ENCODE peak calls at places on chromosome 11, in four cellular contexts. H, A, F and Z are unnamed samples.

GRCh38 chr11:57071829-57072228 is 83.1 kb downstream of the OR5AK2 start:
- DNase-seq in H (no peak), A (no peak), F (peak), Z (peak)

GRCh38 chr11:46846510-46846830 is 390 bp upstream of the CKAP5 start:
- DNase-seq in H (no peak), A (no peak), F (no peak), Z (no peak)

GRCh38 chr11:105489431-105489830 is 120.4 kb upstream of the GRIA4 start:
- DNase-seq in H (no peak), A (peak), F (peak), Z (no peak)

GRCh38 chr11:129888451-129888850 is 6.9 kb downstream of the NFRKB start:
- DNase-seq in H (no peak), A (no peak), F (no peak), Z (no peak)

GRCh38 chr11:128921790-128922189 is 20.9 kb downstream of the TP53AIP1 start:
- DNase-seq in H (no peak), A (no peak), F (no peak), Z (no peak)

GRCh38 chr11:106608677-106609076 is 409.6 kb downstream of the GUCY1A2 start:
- DNase-seq in H (no peak), A (no peak), F (peak), Z (no peak)

GRCh38 chr11:118111019-118111743 is 24.4 kb upstream of the SMIM35 start:
- DNase-seq in H (no peak), A (no peak), F (no peak), Z (no peak)

GRCh38 chr11:6315811-6316425 is 4.4 kb downstream of the CAVIN3 start:
- DNase-seq in H (peak), A (peak), F (peak), Z (peak)

GRCh38 chr11:35649984-35650383 is 12.6 kb upstream of the TRIM44 start:
- DNase-seq in H (no peak), A (no peak), F (peak), Z (peak)

GRCh38 chr11:78927511-78927910 is 352.8 kb upstream of the NARS2 start:
- DNase-seq in H (no peak), A (no peak), F (no peak), Z (no peak)

DNA sequence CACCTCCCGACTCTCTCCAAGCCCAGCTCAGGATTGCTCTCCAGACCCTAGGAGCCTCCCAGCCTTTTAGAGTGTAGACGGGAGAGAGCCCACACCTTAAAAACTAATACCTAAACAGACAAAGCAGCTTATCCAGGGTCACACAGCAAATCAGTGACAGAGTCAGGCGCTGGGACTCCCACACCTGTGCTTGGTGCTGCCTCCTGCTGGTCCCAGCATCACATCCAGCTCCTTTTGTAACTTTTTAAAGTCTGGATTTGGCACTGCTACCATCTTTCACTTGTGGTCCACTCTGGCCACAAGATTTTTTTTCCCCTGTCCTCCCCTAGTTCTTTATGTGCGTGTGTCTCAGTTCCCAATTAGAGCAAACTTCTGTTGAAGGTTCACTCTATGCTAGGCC is 4.7 kb downstream of the ANO1 start:
- DNase-seq in H (no peak), A (no peak), F (no peak), Z (no peak)
- TF ChIP-seq CTCF in H (peak), A (no peak), F (no peak), Z (peak)

DNA sequence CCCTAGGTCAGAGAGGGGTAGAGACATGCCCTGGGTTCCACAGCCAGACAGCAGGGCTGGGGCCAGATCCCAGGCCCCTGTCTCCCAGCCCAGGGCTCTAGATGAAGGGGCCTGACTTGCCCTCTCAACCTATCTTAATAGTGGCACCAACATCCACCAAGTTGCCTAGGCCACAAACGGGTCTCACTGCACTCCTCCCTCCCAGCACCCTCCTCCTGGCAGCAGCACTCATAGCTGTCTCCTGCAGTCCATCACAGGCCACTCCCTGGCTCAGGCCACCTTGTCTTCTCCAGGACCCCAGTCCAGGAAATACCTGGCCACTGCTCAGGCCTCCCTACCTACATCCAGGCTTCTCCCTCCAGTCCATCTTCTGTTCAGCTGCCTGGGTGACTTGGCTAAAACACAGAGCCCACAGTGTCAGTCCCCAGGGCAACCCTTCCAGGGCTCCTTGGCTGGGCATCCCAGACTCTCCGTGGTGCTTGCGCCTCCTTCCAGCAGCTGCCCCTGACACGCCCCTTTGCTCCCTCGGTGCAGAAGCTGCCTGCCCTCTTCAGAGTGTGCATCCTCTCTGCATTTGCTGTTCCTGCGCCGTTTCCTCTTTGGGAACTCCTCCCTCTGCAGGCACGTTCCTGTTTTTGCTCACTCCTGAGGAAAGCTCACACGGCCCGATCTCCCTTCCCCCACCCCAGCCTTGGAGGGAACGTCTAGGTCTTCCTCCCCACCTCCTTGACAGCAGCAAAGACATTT is 40.5 kb downstream of the LRRC32 start:
- DNase-seq in H (no peak), A (no peak), F (peak), Z (peak)
- TF ChIP-seq CTCF in H (no peak), A (no peak), F (no peak), Z (no peak)

GRCh38 chr11:34493468-34493867 is 20.1 kb downstream of the ELF5 start:
- DNase-seq in H (no peak), A (no peak), F (no peak), Z (no peak)

GRCh38 chr11:34493926-34494595 is 19.5 kb downstream of the ELF5 start:
- DNase-seq in H (no peak), A (no peak), F (no peak), Z (no peak)

GRCh38 chr11:34495239-34495723 is 18.3 kb downstream of the ELF5 start:
- DNase-seq in H (no peak), A (no peak), F (no peak), Z (no peak)

GRCh38 chr11:34490304-34490703 is 23.3 kb downstream of the ELF5 start:
- DNase-seq in H (no peak), A (no peak), F (no peak), Z (no peak)

DNA sequence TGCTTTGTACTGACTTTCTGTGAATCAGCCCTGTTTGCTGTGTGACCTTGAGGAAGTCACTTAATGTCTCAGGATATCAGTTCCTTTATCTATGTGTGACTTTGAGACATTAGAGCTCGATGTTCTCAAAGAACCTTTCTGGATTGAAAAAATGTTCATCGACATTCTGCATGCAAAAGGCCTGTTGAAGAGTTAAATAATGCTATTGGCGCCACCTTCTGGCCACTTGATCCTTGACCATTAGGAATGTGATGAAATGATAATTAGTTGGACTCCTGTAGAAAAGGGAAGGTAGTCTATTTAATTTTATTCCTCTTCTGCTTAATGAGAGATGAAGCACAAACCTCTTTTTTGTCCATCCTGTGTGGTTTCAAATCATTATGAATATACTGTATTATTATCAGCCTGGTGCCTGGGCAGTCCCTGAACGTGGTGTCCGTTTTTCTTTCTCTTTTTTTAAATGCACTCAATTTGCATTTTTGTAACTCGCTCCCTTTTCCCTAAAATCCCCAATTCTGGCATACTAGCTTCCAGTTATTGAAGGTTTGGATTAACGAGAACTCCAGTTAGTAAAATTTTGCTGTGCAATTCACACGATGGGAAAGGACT is 20.7 kb downstream of the ELF5 start:
- DNase-seq in H (peak), A (peak), F (peak), Z (peak)
- TF ChIP-seq CTCF in H (peak), A (peak), F (peak), Z (peak)

DNA sequence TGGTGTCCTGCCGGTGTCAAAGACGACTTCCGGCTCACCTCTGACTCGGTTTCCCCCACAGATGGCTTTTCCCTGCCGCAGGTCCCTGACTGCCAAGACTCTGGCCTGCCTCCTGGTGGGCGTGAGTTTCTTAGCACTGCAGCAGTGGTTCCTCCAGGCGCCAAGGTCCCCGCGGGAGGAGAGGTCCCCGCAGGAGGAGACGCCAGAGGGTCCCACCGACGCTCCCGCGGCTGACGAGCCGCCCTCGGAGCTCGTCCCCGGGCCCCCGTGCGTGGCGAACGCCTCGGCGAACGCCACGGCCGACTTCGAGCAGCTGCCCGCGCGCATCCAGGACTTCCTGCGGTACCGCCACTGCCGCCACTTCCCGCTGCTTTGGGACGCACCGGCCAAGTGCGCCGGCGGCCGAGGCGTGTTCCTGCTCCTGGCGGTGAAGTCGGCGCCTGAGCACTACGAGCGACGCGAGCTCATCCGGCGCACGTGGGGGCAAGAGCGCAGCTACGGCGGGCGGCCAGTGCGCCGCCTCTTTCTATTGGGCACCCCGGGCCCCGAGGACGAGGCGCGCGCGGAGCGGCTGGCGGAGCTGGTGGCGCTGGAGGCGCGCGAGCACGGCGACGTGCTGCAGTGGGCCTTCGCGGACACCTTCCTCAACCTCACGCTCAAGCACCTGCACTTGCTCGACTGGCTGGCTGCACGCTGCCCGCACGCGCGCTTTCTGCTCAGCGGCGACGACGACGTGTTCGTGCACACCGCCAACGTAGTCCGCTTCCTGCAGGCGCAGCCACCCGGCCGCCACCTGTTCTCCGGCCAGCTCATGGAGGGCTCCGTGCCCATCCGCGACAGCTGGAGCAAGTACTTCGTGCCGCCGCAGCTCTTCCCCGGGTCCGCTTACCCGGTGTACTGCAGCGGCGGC is 5.5 kb downstream of the B3GNT6 start:
- DNase-seq in H (no peak), A (peak), F (peak), Z (no peak)
- TF ChIP-seq CTCF in H (peak), A (peak), F (peak), Z (peak)

DNA sequence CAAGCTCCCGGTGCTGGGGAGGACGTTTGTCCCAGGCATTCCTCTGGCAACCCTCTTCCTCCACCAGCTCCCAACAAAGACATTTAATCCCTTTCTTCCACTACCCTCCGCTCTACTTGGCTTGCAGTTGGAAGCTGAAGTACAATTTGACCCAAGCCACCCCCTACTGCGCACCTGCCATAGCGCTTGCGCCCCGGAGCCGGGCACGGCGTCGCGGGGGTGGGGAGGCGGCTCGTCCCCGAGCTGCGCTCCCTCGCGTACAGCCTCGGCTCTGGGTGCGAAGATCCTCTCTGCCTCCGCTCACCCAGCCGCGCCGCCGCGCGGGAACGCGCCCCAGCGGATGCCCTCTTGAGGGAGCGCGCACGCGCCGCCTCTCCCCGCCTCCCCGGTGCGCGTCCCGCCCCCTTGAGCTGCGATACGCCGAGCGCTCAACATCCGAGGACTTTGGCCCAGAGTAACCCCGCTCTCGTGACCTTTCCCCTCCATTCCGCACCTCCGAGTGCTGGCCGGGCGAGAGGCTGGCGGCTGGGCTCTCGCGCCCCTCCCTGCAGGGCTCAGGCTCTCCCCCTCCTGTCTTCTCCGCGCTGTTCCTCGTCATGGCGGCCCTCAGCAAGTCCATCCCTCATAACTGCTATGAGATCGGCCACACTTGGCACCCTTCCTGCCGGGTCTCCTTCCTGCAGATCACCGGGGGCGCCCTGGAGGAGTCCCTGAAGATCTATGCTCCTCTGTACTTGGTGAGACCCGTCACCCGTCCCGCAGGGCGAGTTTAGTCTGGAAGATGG is at the start of gene TMEM135:
- DNase-seq in H (peak), A (peak), F (peak), Z (peak)
- TF ChIP-seq CTCF in H (no peak), A (no peak), F (peak), Z (peak)

DNA sequence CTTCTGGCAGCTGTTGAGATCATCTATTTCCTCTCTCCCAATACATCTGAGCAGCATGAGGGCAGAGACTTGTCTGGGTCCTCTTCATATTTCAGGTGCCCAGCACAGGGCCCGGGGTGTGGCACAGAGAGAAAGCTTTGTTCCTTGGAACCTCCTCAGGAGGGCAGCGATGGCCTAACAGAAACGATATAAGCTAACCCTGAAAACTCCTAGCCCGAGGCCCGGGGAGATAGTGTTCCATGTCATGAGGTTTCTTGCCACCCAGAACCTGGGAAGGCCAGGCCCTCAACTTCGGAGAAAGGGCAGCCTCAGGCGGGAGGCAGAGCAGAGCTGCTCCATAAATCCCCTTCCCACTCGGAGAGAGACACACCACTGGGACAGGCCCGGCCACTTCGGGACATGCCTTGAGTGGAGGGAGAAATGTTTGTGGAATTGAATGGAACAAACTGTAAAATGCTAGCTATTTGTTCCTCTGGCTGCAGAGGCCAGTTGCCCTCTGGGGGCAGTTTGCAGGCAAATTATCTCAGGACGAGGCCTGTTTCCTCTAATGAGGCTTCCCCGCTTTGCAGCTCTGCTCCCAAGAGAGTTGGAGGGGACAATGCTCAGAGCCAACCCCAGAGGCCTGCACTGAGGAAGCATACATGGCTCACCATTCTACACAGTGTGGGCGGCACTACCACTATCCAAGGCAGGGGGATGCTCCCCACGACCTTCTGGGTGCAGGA is 11.6 kb downstream of the ARRB1 start:
- DNase-seq in H (no peak), A (peak), F (no peak), Z (no peak)
- TF ChIP-seq CTCF in H (no peak), A (no peak), F (peak), Z (no peak)

DNA sequence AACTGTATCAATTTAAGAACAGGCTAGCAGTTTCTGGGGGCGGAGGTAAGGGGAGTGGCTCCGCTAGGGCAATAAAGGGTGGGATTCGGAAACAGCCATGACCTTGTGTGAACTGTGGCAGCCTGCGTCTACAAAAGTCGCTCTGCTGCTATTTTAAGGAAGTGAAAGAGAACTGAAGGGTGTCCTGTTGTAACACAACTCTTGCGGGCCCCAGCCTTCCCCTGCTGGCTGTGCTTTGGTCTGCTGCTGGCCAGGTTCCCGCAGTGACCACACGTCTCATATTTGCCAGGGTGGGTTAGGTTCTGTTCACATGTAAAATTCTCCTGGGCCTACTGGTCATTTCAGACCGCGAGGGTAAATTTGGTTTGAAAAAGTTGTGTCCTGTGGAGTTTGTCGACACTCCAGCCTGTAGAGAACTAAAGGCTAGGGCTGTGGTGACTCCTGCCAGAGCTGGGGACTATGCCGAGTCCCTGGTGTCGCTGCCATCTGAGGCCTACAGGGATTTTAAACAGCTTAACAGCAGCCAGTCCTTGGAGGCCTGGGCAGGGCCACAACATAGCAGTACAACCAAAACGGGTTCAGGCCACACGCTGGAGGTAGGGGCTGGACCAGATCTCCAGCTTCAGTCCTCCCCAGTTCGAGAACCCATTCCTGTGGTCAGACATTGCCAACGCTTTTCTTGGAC is 1.1 kb upstream of the PPFIBP2 start:
- DNase-seq in H (no peak), A (no peak), F (peak), Z (no peak)
- TF ChIP-seq CTCF in H (no peak), A (no peak), F (peak), Z (no peak)

GRCh38 chr11:32613500-32614151 is 30.0 kb downstream of the EIF3M start:
- DNase-seq in H (no peak), A (no peak), F (no peak), Z (no peak)

GRCh38 chr11:32610926-32611325 is 27.3 kb downstream of the EIF3M start:
- DNase-seq in H (no peak), A (no peak), F (no peak), Z (no peak)

GRCh38 chr11:32616903-32617302 is 33.3 kb downstream of the EIF3M start:
- DNase-seq in H (no peak), A (no peak), F (no peak), Z (no peak)

GRCh38 chr11:32615422-32615821 is 31.8 kb downstream of the EIF3M start:
- DNase-seq in H (no peak), A (no peak), F (peak), Z (no peak)
- TF ChIP-seq CTCF in H (peak), A (no peak), F (peak), Z (peak)

DNA sequence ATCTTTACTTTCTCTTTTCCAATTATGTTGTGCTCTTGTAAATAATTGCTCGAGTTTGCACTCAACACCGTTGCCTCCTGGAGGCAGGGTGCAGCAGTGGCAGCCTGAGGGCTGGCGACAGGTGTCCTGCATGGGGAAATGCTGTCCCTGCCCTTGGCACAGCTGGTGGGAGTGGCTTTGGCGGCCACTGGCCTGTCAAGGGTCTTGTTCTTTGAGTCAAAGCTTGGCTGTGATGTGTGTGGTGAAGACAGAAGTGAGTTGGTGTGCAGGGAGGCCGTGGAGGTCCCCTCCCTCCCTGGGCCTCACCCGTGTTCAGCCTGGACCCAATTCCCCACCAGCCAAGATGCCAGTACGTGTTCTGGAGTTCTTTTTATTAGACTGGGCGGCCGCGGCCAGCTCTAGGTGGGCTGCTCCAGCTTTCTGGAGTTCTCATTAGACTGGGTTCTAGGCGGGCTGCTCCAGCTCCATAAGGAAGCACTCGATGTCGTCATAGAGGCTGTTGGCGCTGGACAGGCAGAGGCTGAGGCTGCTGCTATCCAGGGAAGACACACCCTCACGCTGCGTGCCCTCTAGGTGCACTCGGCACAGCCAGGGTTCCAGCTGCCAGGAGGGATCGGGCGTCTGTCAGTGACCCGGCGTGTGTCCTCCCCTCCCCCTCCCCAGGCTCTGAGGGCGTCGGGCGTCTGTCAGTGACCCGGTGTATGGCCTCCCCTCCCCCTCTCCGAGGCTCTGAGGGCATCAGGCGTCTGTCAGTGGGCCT is 3.4 kb downstream of the IRF7 start:
- DNase-seq in H (no peak), A (peak), F (peak), Z (no peak)
- TF ChIP-seq CTCF in H (peak), A (peak), F (peak), Z (peak)